ENCODE peak calls at places on chromosomes 16 and 17, in seven cellular contexts. J is lower leg skin, T is right lobe of liver, Y is stomach, W is mammary epithelial cell, D is spleen, H is bronchial epithelial cell. Q is an unnamed sample.

GRCh38 chr17:82281502-82282238 is 8.2 kb upstream of the CSNK1D start:
- DNase-seq in D (peak; percentile 59), H (peak; percentile 92), W (peak; percentile 92), T (peak; percentile 43), J (no peak), Y (peak; percentile 82), Q (no peak)

GRCh38 chr17:30921544-30922196 is at the start of gene ADAP2:
- DNase-seq in T (peak; percentile 82), W (peak; percentile 23), H (peak; percentile 13), Y (peak; percentile 75), D (peak; percentile 91), J (peak; percentile 21), Q (peak; percentile 65)

GRCh38 chr17:78617371-78618061 is 40.3 kb upstream of the DNAH17 start:
- DNase-seq in D (peak; percentile 40), J (no peak), W (no peak), H (no peak), Y (no peak), T (no peak), Q (no peak)

GRCh38 chr16:23597003-23597756 is 1.1 kb upstream of the NDUFAB1 start:
- DNase-seq in W (no peak), T (no peak), D (peak; percentile 78), J (no peak), Y (no peak), H (peak; percentile 15), Q (peak; percentile 59)

GRCh38 chr16:4404967-4405696 is 11.3 kb downstream of the CORO7 start:
- DNase-seq in D (peak; percentile 77), W (no peak), T (no peak), Y (no peak), J (no peak), H (no peak), Q (no peak)

GRCh38 chr16:31477220-31478216 is 5.4 kb upstream of the SLC5A2 start:
- DNase-seq in H (no peak), Y (peak; percentile 86), T (peak; percentile 93), D (peak; percentile 90), J (no peak), W (no peak), Q (peak; percentile 72)

GRCh38 chr17:42849451-42850157 is 1.4 kb upstream of the AOC3 start:
- DNase-seq in T (peak; percentile 84), J (no peak), Y (no peak), D (peak; percentile 44), H (no peak), W (no peak), Q (no peak)

GRCh38 chr16:89412811-89413210 is 77.5 kb downstream of the ANKRD11 start:
- DNase-seq in D (no peak), J (no peak), H (no peak), Y (no peak), W (no peak), T (peak; percentile 87), Q (no peak)

GRCh38 chr17:37530420-37530819 is 40.7 kb downstream of the DUSP14 start:
- DNase-seq in Y (no peak), W (no peak), H (no peak), J (no peak), T (no peak), D (no peak), Q (no peak)

GRCh38 chr16:50407351-50407750 is 38.6 kb upstream of the BRD7 start:
- DNase-seq in D (no peak), J (peak; percentile 9), T (no peak), H (no peak), Y (no peak), W (no peak), Q (no peak)

GRCh38 chr17:41812176-41813038 is at the start of gene FKBP10:
- DNase-seq in Y (peak; percentile 39), T (no peak), J (no peak), D (no peak), W (peak; percentile 76), H (peak; percentile 47), Q (peak; percentile 77)

GRCh38 chr16:24873028-24873427 is 27.3 kb downstream of the SLC5A11 start:
- DNase-seq in D (no peak), W (no peak), T (no peak), H (no peak), J (no peak), Y (no peak), Q (no peak)

GRCh38 chr16:85657267-85657650 is 31.5 kb downstream of the GINS2 start:
- DNase-seq in H (no peak), D (peak; percentile 49), Y (no peak), W (no peak), J (no peak), T (peak; percentile 50), Q (no peak)

GRCh38 chr16:5850632-5851175 is 753.1 kb upstream of the EEF2KMT start:
- DNase-seq in T (no peak), H (no peak), J (no peak), D (no peak), Y (no peak), W (no peak), Q (no peak)

GRCh38 chr17:5422505-5422904 is 2.5 kb downstream of the RPAIN start:
- DNase-seq in T (no peak), W (peak; percentile 87), D (no peak), H (peak; percentile 92), J (no peak), Y (no peak), Q (no peak)
- TF ChIP-seq CTCF in T (no peak), W (peak; percentile 49), D (no peak), H (peak; percentile 44), J (no peak), Y (no peak), Q (no peak)

DNA sequence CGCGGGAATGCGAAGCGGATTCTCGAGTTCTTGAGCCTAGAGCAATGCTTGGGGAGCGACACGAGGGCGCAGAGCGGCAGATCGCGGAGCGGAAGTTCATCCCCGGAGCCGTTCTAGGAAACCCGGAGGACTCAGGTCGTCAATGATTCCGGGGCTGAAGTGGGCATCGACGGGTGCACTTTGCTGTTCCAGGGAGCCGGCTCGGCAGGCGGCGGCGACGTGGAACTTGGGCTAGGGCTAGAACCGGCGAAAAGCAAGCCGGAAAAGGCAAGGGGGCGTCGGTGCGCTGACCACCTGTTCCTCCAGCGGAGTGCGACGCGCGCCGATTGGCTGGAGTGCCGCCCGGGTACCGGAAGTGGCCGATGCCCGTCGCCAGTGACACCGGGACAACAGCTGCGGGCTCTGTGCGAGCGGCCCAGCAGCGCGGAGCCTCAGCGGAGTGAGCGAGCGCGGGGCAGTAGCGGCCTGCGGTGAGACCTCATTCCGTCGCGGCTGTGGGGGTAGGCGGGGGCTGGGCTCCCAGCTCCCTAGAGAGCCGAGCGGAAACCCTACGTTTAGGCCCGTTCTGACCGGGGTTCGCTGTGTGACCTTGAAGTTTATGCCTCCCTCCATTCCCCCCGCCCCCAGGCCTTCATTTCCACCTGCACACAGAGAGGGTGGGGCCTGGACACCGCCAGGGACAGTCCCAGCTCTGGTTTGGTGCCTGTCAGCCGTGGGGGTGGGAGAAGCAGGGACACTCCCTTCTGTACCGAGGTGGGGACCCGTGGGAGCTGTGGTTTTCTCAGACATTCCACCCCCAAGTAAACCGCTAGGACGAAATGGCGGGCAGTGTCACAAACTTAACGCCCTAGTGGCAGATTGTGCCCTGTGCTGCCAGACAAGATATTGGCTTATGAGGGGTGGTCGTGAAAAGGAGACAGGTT is at the start of gene ZFP3:
- DNase-seq in H (peak; percentile 46), J (peak; percentile 71), T (peak; percentile 84), D (peak; percentile 97), Y (peak; percentile 87), W (peak; percentile 58), Q (peak; percentile 87)
- TF ChIP-seq CTCF in H (no peak), J (no peak), T (no peak), D (peak; percentile 29), Y (no peak), W (no peak), Q (peak; percentile 25)

GRCh38 chr16:67807148-67807682 is 526 bp downstream of the TSNAXIP1 start:
- DNase-seq in T (no peak), Y (no peak), W (no peak), D (no peak), J (no peak), H (no peak), Q (no peak)
- TF ChIP-seq CTCF in T (no peak), Y (no peak), W (peak; percentile 39), D (no peak), J (no peak), H (no peak), Q (peak; percentile 25)

GRCh38 chr16:21685034-21685455 is 21.3 kb downstream of the OTOA start:
- DNase-seq in T (no peak), Y (no peak), J (no peak), D (no peak), H (no peak), W (no peak), Q (no peak)
- TF ChIP-seq CTCF in T (no peak), Y (no peak), J (no peak), D (no peak), H (no peak), W (no peak), Q (no peak)

Q was measured in GM13977.